ENCODE peak calls at places on chromosomes 6 and 20, in six cellular contexts. X is gastrocnemius medialis, F is HL-60, J is endothelial cell of umbilical vein, L is pancreas, O is bronchial epithelial cell. R is an unnamed sample.
A peak's percentile ranks its signal among the peaks of the same experiment; 100 is the strongest.

GRCh38 chr20:12171927-12172581 is 254.4 kb downstream of the BTBD3 start:
- DNase-seq in X (peak; percentile 12), F (no peak), J (no peak), L (no peak), O (no peak), R (no peak)

GRCh38 chr6:12592634-12593033 is 123.9 kb upstream of the PHACTR1 start:
- DNase-seq in X (no peak), F (no peak), J (no peak), L (no peak), O (peak; percentile 82), R (no peak)

GRCh38 chr6:138545621-138545980 is 46.3 kb upstream of the NHSL1 start:
- DNase-seq in X (peak; percentile 21), F (no peak), J (peak; percentile 87), L (no peak), O (no peak), R (no peak)

GRCh38 chr6:15793288-15793687 is 130.5 kb upstream of the DTNBP1 start:
- DNase-seq in X (peak; percentile 75), F (no peak), J (no peak), L (no peak), O (peak; percentile 78), R (no peak)

GRCh38 chr6:35051393-35051792 is 89.7 kb downstream of the TCP11 start:
- DNase-seq in X (no peak), F (no peak), J (no peak), L (no peak), O (no peak), R (no peak)

GRCh38 chr20:36742558-36742957 is 3.3 kb downstream of the NDRG3 start:
- DNase-seq in X (no peak), F (no peak), J (no peak), L (no peak), O (no peak), R (no peak)

GRCh38 chr20:62834967-62835730 is 18.3 kb downstream of the COL9A3 start:
- DNase-seq in X (no peak), F (no peak), J (no peak), L (peak; percentile 34), O (no peak), R (no peak)

GRCh38 chr20:10634683-10635411 is 39.0 kb downstream of the JAG1 start:
- DNase-seq in X (no peak), F (no peak), J (peak; percentile 79), L (no peak), O (peak; percentile 55), R (no peak)

GRCh38 chr6:95530176-95530799 is 47.0 kb upstream of the MANEA start:
- DNase-seq in X (no peak), F (no peak), J (no peak), L (no peak), O (no peak), R (no peak)

GRCh38 chr6:15916581-15916980 is 212.3 kb upstream of the MYLIP start:
- DNase-seq in X (no peak), F (no peak), J (no peak), L (no peak), O (no peak), R (no peak)

GRCh38 chr6:157323924-157324276 is 581 bp upstream of the TMEM242 start:
- DNase-seq in X (peak; percentile 77), F (peak; percentile 52), J (peak; percentile 89), L (peak; percentile 89), O (peak; percentile 72), R (peak; percentile 49)

GRCh38 chr6:169529931-169530761 is 171.7 kb downstream of the WDR27 start:
- DNase-seq in X (peak; percentile 17), F (no peak), J (no peak), L (peak; percentile 28), O (no peak), R (no peak)

GRCh38 chr6:16238057-16238657 is at the start of gene GMPR:
- DNase-seq in X (peak; percentile 91), F (peak; percentile 36), J (peak; percentile 81), L (peak; percentile 90), O (no peak), R (peak; percentile 74)

GRCh38 chr6:141259832-141260231 is 872.9 kb upstream of the GJE1 start:
- DNase-seq in X (no peak), F (no peak), J (no peak), L (no peak), O (no peak), R (no peak)

GRCh38 chr6:113644861-113645575 is 212.1 kb upstream of the MARCKS start:
- DNase-seq in X (no peak), F (no peak), J (no peak), L (no peak), O (peak; percentile 98), R (no peak)

GRCh38 chr6:3165631-3166534 is 8.5 kb upstream of the TUBB2A start:
- DNase-seq in X (no peak), F (no peak), J (peak; percentile 58), L (no peak), O (no peak), R (no peak)

GRCh38 chr6:85864453-85865401 is 222.0 kb upstream of the SYNCRIP start:
- DNase-seq in X (no peak), F (no peak), J (peak; percentile 42), L (no peak), O (peak; percentile 69), R (no peak)

GRCh38 chr20:47352332-47353223 is 3.9 kb downstream of the ZMYND8 start:
- DNase-seq in X (peak; percentile 62), F (no peak), J (peak; percentile 75), L (peak; percentile 94), O (no peak), R (no peak)

GRCh38 chr6:97958143-97958542 is 675.1 kb upstream of the MMS22L start:
- DNase-seq in X (peak; percentile 50), F (no peak), J (no peak), L (peak; percentile 44), O (peak; percentile 77), R (no peak)

GRCh38 chr20:35976012-35976411 is 7.6 kb downstream of the CNBD2 start:
- DNase-seq in X (no peak), F (no peak), J (no peak), L (no peak), O (no peak), R (no peak)

GRCh38 chr6:115896538-115897129 is 164.1 kb downstream of the FRK start:
- DNase-seq in X (no peak), F (no peak), J (peak; percentile 37), L (no peak), O (peak; percentile 52), R (peak; percentile 21)

GRCh38 chr6:107235521-107235920 is 120.2 kb upstream of the BEND3 start:
- DNase-seq in X (no peak), F (no peak), J (peak; percentile 61), L (no peak), O (no peak), R (no peak)

DNA sequence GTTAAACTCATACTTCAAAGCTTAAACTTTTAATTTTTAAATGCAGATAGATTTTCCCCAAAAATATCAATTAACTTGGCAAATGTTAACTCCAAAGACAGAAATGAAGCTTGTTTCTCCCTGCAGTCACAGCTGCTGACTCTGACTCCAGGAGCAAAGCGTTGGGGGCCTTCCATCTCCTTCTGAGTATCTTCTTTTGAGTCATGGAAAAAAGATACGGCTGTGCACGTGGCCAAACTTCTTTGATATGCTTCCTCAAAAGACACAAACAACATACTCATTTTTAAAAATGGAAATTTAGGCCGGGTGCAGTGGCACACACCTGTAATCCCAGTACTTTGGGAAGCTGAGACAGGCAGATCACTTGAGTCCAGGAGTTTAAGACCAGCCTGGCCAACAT is 28.3 kb downstream of the KIF16B start:
- DNase-seq in X (no peak), F (no peak), J (no peak), L (no peak), O (no peak), R (no peak)
- TF ChIP-seq CTCF in X (no peak), F (no peak), J (no peak), L (no peak), O (no peak), R (no peak)

DNA sequence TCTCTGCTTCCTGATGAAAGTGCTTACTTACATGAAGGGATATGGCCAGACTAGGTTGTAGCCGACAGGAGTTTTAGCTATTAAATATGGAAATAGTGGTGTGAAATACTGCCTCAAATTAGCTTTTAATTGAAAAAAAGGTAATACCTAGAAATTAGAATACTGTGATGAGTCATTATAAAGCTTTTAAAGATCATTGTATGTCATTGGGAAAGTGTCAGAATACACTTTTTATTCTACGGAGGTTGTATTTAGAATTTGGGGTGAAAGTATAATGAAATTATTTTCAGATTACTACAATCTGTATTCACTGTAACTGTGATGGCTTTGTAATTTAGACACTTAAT is 2.2 kb downstream of the LOC128125822 start:
- DNase-seq in X (no peak), F (no peak), J (no peak), L (no peak), O (no peak), R (no peak)
- TF ChIP-seq CTCF in X (no peak), F (no peak), J (no peak), L (no peak), O (no peak), R (no peak)

DNA sequence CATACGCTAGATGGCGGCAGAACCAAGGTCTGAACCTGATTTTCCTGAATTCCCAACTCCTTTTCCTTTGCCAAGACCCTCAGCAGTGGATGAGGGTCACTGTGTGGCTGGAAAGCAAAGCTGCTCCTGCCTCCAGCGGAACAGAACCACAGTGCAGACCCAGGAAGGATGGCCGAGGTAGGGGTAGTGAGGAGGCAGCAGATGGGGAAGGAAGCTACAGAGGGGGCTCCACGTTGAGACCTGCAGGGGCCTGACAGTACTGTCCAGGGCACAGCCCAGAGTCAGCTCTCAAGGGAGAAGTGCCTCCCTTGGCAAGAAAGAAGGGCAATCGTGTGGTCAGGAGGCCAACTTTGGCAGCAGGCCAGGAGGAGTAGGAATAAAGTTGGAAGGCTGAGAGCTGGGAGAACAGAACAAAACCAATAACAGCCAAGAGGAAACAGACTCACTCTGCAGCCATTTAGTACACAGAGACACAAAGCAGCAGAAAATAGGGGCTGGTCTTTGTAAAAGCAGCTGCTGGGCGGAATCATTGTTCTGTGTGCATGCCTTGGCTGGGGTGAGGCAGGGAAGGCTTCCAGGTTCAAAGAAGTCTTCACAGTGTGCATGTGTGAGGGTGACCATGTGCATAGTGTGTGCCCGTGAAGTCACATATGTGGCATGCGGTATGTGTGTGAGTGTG is 3.1 kb downstream of the GABRR2 start:
- DNase-seq in X (no peak), F (no peak), J (peak; percentile 95), L (no peak), O (peak; percentile 21), R (no peak)
- TF ChIP-seq CTCF in X (peak; percentile 46), F (no peak), J (peak; percentile 51), L (no peak), O (peak; percentile 68), R (no peak)

GRCh38 chr6:75147512-75147911 is 58.3 kb downstream of the COL12A1 start:
- DNase-seq in X (no peak), F (no peak), J (no peak), L (no peak), O (no peak), R (peak; percentile 16)

GRCh38 chr6:75145976-75146375 is 59.9 kb downstream of the COL12A1 start:
- DNase-seq in X (no peak), F (no peak), J (no peak), L (no peak), O (no peak), R (no peak)

GRCh38 chr6:75144396-75144795 is 61.5 kb downstream of the COL12A1 start:
- DNase-seq in X (no peak), F (no peak), J (no peak), L (no peak), O (no peak), R (no peak)

GRCh38 chr6:75143186-75143585 is 62.7 kb downstream of the COL12A1 start:
- DNase-seq in X (no peak), F (no peak), J (no peak), L (no peak), O (no peak), R (no peak)

DNA sequence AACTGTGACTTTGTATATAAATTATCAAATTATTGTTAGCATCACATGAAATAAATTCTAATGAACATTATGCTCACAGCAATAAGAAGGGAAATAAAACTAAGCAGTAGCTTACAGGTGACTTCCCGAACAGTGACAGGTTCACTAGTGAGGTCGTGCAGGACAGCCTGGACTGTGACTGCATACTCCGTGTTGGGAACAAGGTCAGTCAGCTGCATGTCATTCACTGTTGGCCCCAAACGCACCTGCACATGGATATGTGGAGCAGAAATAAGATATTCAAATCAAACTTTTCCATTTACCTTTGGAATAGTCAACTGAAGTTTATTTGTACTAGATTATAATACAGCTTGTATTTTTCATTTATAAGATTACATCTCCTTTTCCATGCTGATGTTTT is 60.6 kb downstream of the COL12A1 start:
- DNase-seq in X (no peak), F (no peak), J (no peak), L (no peak), O (no peak), R (no peak)
- TF ChIP-seq CTCF in X (no peak), F (no peak), J (no peak), L (no peak), O (no peak), R (no peak)

R was measured in GM13976.